ENCODE peak calls at places on chromosome X, in seven cellular contexts. D, R, N, H, J, C and G are unnamed samples.

GRCh38 chrX:129959493-129959832 is 23.0 kb upstream of the BCORL1 start:
- DNase-seq in D (no peak), R (no peak), N (no peak), H (no peak), J (no peak), C (peak), G (no peak)

GRCh38 chrX:154799554-154800348 is 5.5 kb downstream of the MPP1 start:
- DNase-seq in D (no peak), R (peak), N (no peak), H (no peak), J (no peak), C (no peak), G (no peak)

GRCh38 chrX:45300638-45301037 is 100.0 kb upstream of the DIPK2B start:
- DNase-seq in D (no peak), R (no peak), N (no peak), H (no peak), J (no peak), C (no peak), G (no peak)

GRCh38 chrX:39261446-39262147 is 460.3 kb downstream of the MID1IP1 start:
- DNase-seq in D (peak), R (peak), N (no peak), H (peak), J (no peak), C (peak), G (no peak)

GRCh38 chrX:19515615-19516105 is 352 bp upstream of the MAP3K15 start:
- DNase-seq in D (peak), R (no peak), N (no peak), H (no peak), J (no peak), C (no peak), G (no peak)

GRCh38 chrX:13472975-13473665 is 96.3 kb upstream of the EGFL6 start:
- DNase-seq in D (no peak), R (no peak), N (no peak), H (no peak), J (peak), C (no peak), G (no peak)

GRCh38 chrX:46588263-46588662 is 14.7 kb downstream of the CHST7 start:
- DNase-seq in D (no peak), R (no peak), N (peak), H (no peak), J (no peak), C (no peak), G (no peak)

GRCh38 chrX:15334561-15334960 is 762 bp downstream of the PIGA start:
- DNase-seq in D (no peak), R (no peak), N (no peak), H (no peak), J (no peak), C (peak), G (no peak)

GRCh38 chrX:39808471-39808917 is 289.3 kb downstream of the BCOR start:
- DNase-seq in D (peak), R (no peak), N (no peak), H (no peak), J (no peak), C (no peak), G (peak)

GRCh38 chrX:47243351-47243750 is 10.5 kb downstream of the USP11 start:
- DNase-seq in D (no peak), R (no peak), N (no peak), H (no peak), J (no peak), C (no peak), G (no peak)

GRCh38 chrX:48703642-48704481 is 7.3 kb downstream of the SUV39H1 start:
- DNase-seq in D (no peak), R (no peak), N (no peak), H (no peak), J (no peak), C (no peak), G (peak)

GRCh38 chrX:119406739-119407138 is 7.6 kb downstream of the SLC25A43 start:
- DNase-seq in D (no peak), R (no peak), N (no peak), H (no peak), J (no peak), C (peak), G (no peak)

GRCh38 chrX:122906726-122907125 is 277.4 kb upstream of the GRIA3 start:
- DNase-seq in D (no peak), R (no peak), N (no peak), H (no peak), J (no peak), C (no peak), G (no peak)

GRCh38 chrX:151680805-151681204 is 14.5 kb upstream of the PRRG3 start:
- DNase-seq in D (peak), R (peak), N (peak), H (peak), J (peak), C (peak), G (peak)

GRCh38 chrX:112380541-112381278 is 298.1 kb upstream of the TRPC5 start:
- DNase-seq in D (no peak), R (no peak), N (no peak), H (no peak), J (no peak), C (no peak), G (no peak)

GRCh38 chrX:134949271-134949670 is 41.5 kb upstream of the SMIM10 start:
- DNase-seq in D (no peak), R (peak), N (no peak), H (peak), J (no peak), C (no peak), G (no peak)

GRCh38 chrX:49876750-49877149 is 2.5 kb upstream of the USP27X start:
- DNase-seq in D (peak), R (peak), N (no peak), H (peak), J (no peak), C (peak), G (peak)

GRCh38 chrX:140794642-140795041 is 85.1 kb downstream of the LINC00632 start:
- DNase-seq in D (no peak), R (no peak), N (no peak), H (no peak), J (no peak), C (no peak), G (no peak)

GRCh38 chrX:98068210-98068609 is 1184.5 kb downstream of the RPA4 start:
- DNase-seq in D (no peak), R (no peak), N (no peak), H (no peak), J (no peak), C (no peak), G (no peak)

GRCh38 chrX:140360284-140360683 is 144.6 kb downstream of the SOX3 start:
- DNase-seq in D (no peak), R (no peak), N (no peak), H (no peak), J (no peak), C (no peak), G (no peak)

GRCh38 chrX:78111140-78111931 is 7.3 kb downstream of the PGK1 start:
- DNase-seq in D (no peak), R (peak), N (no peak), H (no peak), J (no peak), C (no peak), G (no peak)
- TF ChIP-seq JUND in D (no peak), R (no peak), N (no peak), H (no peak), J (no peak), C (no peak), G (no peak)

GRCh38 chrX:70979136-70979762 is 48.4 kb upstream of the SLC7A3 start:
- DNase-seq in D (peak), R (peak), N (peak), H (no peak), J (no peak), C (no peak), G (peak)
- TF ChIP-seq JUND in D (no peak), R (no peak), N (no peak), H (no peak), J (no peak), C (no peak), G (no peak)

GRCh38 chrX:21638311-21638710 is 19.8 kb downstream of the KLHL34 start:
- DNase-seq in D (no peak), R (no peak), N (no peak), H (no peak), J (no peak), C (no peak), G (no peak)
- TF ChIP-seq JUND in D (no peak), R (no peak), N (no peak), H (no peak), J (no peak), C (no peak), G (no peak)

GRCh38 chrX:41047878-41048534 is 37.2 kb upstream of the USP9X start:
- DNase-seq in D (no peak), R (peak), N (no peak), H (no peak), J (no peak), C (peak), G (no peak)

GRCh38 chrX:41045960-41046567 is 39.2 kb upstream of the USP9X start:
- DNase-seq in D (no peak), R (no peak), N (no peak), H (no peak), J (no peak), C (no peak), G (no peak)

GRCh38 chrX:41043950-41044349 is 41.3 kb upstream of the USP9X start:
- DNase-seq in D (no peak), R (no peak), N (no peak), H (no peak), J (no peak), C (no peak), G (no peak)
- TF ChIP-seq JUND in D (peak), R (no peak), N (no peak), H (no peak), J (no peak), C (no peak), G (no peak)

GRCh38 chrX:104921606-104922205 is 298.8 kb downstream of the TEX13A start:
- DNase-seq in D (no peak), R (no peak), N (no peak), H (no peak), J (no peak), C (no peak), G (no peak)
- TF ChIP-seq JUND in D (no peak), R (no peak), N (no peak), H (no peak), J (no peak), C (no peak), G (no peak)

GRCh38 chrX:12060489-12061260 is 77.6 kb upstream of the FRMPD4 start:
- DNase-seq in D (no peak), R (no peak), N (no peak), H (no peak), J (no peak), C (no peak), G (no peak)

GRCh38 chrX:12065251-12065650 is 73.0 kb upstream of the FRMPD4 start:
- DNase-seq in D (no peak), R (no peak), N (peak), H (no peak), J (no peak), C (no peak), G (peak)
- TF ChIP-seq JUND in D (no peak), R (no peak), N (no peak), H (no peak), J (no peak), C (no peak), G (no peak)